ENCODE peak calls at places on chromosomes 12 and 14, in four cellular contexts. G is IMR-90, D is neuronal stem cell, R is mesenchymal stem cell. U is an unnamed sample.
A peak's percentile ranks its signal among the peaks of the same experiment; 100 is the strongest.

GRCh38 chr14:37668646-37669045 is 73.2 kb downstream of the TTC6 start:
- DNase-seq in G (peak; percentile 84), D (no peak), R (peak; percentile 93), U (peak; percentile 38)

GRCh38 chr12:93315907-93316622 is 61.7 kb upstream of the NUDT4 start:
- DNase-seq in G (peak; percentile 31), D (no peak), R (no peak), U (no peak)

GRCh38 chr12:52524898-52525591 is 4.9 kb upstream of the KRT5 start:
- DNase-seq in G (no peak), D (no peak), R (no peak), U (no peak)

GRCh38 chr14:68780358-68781160 is 12.3 kb downstream of the ZFP36L1 start:
- DNase-seq in G (peak; percentile 62), D (no peak), R (peak; percentile 78), U (no peak)

GRCh38 chr14:33556382-33557121 is 394.3 kb downstream of the EGLN3 start:
- DNase-seq in G (no peak), D (no peak), R (peak; percentile 30), U (peak; percentile 23)

GRCh38 chr14:68245146-68246073 is 425.8 kb downstream of the RAD51B start:
- DNase-seq in G (peak; percentile 64), D (no peak), R (peak; percentile 60), U (no peak)

GRCh38 chr12:120227233-120228040 is 26.5 kb upstream of the RPLP0 start:
- DNase-seq in G (no peak), D (no peak), R (no peak), U (no peak)

GRCh38 chr14:78141590-78141989 is 28.6 kb upstream of the NRXN3 start:
- DNase-seq in G (no peak), D (no peak), R (no peak), U (no peak)

GRCh38 chr12:93243689-93244513 is 133.8 kb upstream of the NUDT4 start:
- DNase-seq in G (peak; percentile 78), D (no peak), R (peak; percentile 92), U (peak; percentile 50)

GRCh38 chr12:40697566-40698257 is 5.5 kb downstream of the CNTN1 start:
- DNase-seq in G (no peak), D (no peak), R (no peak), U (peak; percentile 12)

GRCh38 chr14:28783593-28784143 is 17.1 kb downstream of the FOXG1 start:
- DNase-seq in G (no peak), D (no peak), R (no peak), U (no peak)

GRCh38 chr12:111091036-111091435 is 170.7 kb upstream of the MYL2 start:
- DNase-seq in G (no peak), D (no peak), R (no peak), U (no peak)

GRCh38 chr14:25032092-25032784 is 17.7 kb downstream of the STXBP6 start:
- DNase-seq in G (no peak), D (no peak), R (no peak), U (no peak)

DNA sequence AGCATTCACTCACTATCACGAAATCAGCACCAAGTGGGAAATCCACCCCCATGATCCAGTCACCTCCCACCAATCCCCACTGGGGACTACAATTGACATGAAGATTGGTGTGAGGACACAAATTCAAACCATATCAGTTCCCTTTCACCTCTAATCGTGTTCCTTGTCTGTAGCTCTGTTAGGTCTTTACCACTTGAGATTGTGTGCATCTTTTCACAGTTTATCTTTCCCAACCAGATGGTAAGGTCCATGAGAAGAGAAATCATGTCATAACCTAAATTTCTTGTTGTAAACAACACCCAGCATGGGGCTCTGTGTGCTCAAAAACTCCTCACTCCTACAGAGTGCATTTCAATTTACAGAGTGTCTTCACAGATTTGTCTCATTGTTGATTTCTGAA is 27.1 kb upstream of the PCED1B start:
- DNase-seq in G (no peak), D (no peak), R (no peak), U (no peak)
- H4K8ac ChIP-seq in G (no peak overlapping the region), D (no peak overlapping the region), R (no peak overlapping the region), U (no peak overlapping the region)

GRCh38 chr12:64824500-64825142 is at the start of gene TBC1D30:
- DNase-seq in G (peak; percentile 2), D (peak; percentile 43), R (peak; percentile 14), U (no peak)
- H4K8ac ChIP-seq in G (no peak within 1 kb of the TSS), D (no peak within 1 kb of the TSS), R (no peak within 1 kb of the TSS), U (no peak within 1 kb of the TSS)

GRCh38 chr12:47299586-47299985 is 219.8 kb upstream of the AMIGO2 start:
- DNase-seq in G (no peak), D (no peak), R (no peak), U (no peak)
- H4K8ac ChIP-seq in G (no peak overlapping the region), D (no peak overlapping the region), R (no peak overlapping the region), U (no peak overlapping the region)

DNA sequence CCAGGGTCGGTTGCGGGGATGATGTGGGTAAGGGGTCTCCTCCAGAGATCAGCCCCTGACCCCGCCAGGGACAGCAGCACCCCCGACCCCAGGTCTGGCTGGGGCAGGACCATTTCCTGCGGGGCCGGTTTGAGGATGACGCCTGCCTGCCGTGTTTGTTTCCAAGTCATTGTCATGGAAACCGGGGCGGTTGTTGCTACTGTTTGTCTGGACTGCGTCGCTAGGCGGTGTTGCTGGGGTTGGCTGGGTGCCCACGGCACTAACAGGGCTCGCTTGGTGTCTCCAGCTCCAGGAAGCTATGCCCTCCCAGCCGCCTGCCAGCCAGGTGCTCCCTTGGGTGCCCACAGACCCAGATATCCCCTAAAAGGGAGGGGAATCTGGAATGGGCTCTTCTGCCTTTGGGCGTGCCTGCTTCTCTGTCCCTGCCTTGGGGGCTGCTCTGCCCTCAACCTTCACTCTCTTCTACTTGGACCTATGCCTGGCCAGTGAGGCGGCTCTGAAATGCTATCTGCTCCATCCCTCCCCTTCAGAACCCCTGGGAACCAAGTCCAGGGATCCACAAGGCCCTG is 4.7 kb upstream of the CRIP1 start:
- DNase-seq in G (peak; percentile 95), D (no peak), R (peak; percentile 99), U (peak; percentile 98)
- H4K8ac ChIP-seq in G (peak overlapping the region; percentile 53), D (no peak overlapping the region), R (peak overlapping the region; percentile 88), U (peak overlapping the region; percentile 50)

GRCh38 chr12:4595881-4596280 is 33.9 kb downstream of the DYRK4 start:
- DNase-seq in G (no peak), D (no peak), R (no peak), U (no peak)
- H4K8ac ChIP-seq in G (no peak overlapping the region), D (no peak overlapping the region), R (no peak overlapping the region), U (no peak overlapping the region)

DNA sequence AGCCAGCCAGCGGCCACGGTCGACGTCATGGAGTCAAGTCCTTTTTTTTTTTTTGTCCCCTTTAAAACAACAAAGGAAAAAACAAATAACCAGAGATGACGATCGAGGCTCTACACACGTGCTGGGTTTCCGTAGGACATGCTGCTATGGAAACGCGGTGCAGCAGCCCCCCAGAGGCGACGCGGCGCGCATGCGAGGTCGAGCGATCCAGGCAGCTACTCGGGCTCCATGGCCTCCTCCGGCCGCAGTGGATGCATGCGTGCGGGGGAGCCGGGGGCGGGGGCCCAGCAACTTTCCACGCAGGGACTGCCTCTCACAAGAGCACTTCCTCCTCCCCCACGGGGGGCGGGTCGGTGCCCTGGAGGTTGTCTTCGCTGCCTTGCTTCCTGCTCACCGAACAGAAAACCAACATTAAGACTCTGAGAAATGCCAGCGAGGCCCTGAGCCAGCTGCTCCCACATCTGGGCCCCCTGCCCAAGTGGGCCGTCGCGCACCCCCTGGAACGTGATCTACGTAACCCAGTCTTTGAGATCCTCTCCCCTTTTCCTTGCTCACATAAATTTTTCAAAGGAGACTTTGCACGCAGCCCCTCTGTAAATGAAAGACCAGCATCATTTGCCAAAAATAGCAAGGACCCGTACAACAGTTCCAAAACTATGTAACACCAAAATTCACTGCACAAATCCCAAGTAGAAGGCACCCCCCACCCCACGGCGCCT is 30.7 kb downstream of the P2RX4 start:
- DNase-seq in G (no peak), D (no peak), R (no peak), U (peak; percentile 25)
- H4K8ac ChIP-seq in G (no peak overlapping the region), D (no peak overlapping the region), R (no peak overlapping the region), U (peak overlapping the region; percentile 19)

GRCh38 chr14:51533877-51534553 is 117.7 kb upstream of the FRMD6 start:
- DNase-seq in G (no peak), D (no peak), R (no peak), U (peak; percentile 71)

GRCh38 chr14:51533160-51533559 is 118.5 kb upstream of the FRMD6 start:
- DNase-seq in G (peak; percentile 86), D (no peak), R (peak; percentile 43), U (peak; percentile 87)

GRCh38 chr14:51535443-51536044 is 116.2 kb upstream of the FRMD6 start:
- DNase-seq in G (no peak), D (no peak), R (no peak), U (peak; percentile 37)

GRCh38 chr14:51538973-51539372 is 112.7 kb upstream of the FRMD6 start:
- DNase-seq in G (no peak), D (no peak), R (no peak), U (no peak)

GRCh38 chr14:51534623-51535022 is 117.1 kb upstream of the FRMD6 start:
- DNase-seq in G (peak; percentile 67), D (no peak), R (peak; percentile 38), U (peak; percentile 96)
- H4K8ac ChIP-seq in G (peak overlapping the region; percentile 66), D (no peak overlapping the region), R (peak overlapping the region; percentile 83), U (no peak overlapping the region)

GRCh38 chr12:66297080-66297479 is 5.2 kb upstream of the HELB start:
- DNase-seq in G (no peak), D (no peak), R (no peak), U (no peak)

GRCh38 chr12:66297923-66298322 is 4.4 kb upstream of the HELB start:
- DNase-seq in G (no peak), D (no peak), R (no peak), U (no peak)

GRCh38 chr12:66302827-66303169 is 505 bp downstream of the HELB start:
- DNase-seq in G (no peak), D (no peak), R (no peak), U (no peak)

GRCh38 chr12:66304296-66304915 is 2.1 kb downstream of the HELB start:
- DNase-seq in G (no peak), D (no peak), R (no peak), U (no peak)

GRCh38 chr12:66301944-66302826 is at the start of gene HELB:
- DNase-seq in G (peak; percentile 95), D (peak; percentile 93), R (peak; percentile 97), U (peak; percentile 97)
- H4K8ac ChIP-seq in G (peak within 1 kb of the TSS; percentile 96), D (no peak within 1 kb of the TSS), R (peak within 1 kb of the TSS; percentile 95), U (peak within 1 kb of the TSS; percentile 77)

U was measured in trophoblast cell.